ENCODE peak calls at places on chromosome 20, in four cellular contexts. P is fibroblast of the aortic adventitia, O is GM13977, J is endothelial cell. H is an unnamed sample.

GRCh38 chr20:4795394-4795793 is 73.7 kb downstream of the PRND start:
- DNase-seq in P (peak), O (peak), J (no peak), H (no peak)

GRCh38 chr20:63744574-63745423 is 5.2 kb downstream of the SLC2A4RG start:
- DNase-seq in J (no peak), P (no peak), O (peak), H (no peak)

GRCh38 chr20:910840-911770 is 5.0 kb downstream of the ANGPT4 start:
- DNase-seq in J (no peak), P (peak), O (no peak), H (no peak)

GRCh38 chr20:37741560-37741959 is 47.7 kb downstream of the CTNNBL1 start:
- DNase-seq in O (no peak), P (no peak), J (no peak), H (no peak)

GRCh38 chr20:44911264-44911921 is 1.5 kb downstream of the PABPC1L start:
- DNase-seq in P (peak), J (peak), O (peak), H (peak)

GRCh38 chr20:20710847-20711315 is 1.6 kb downstream of the RALGAPA2 start:
- DNase-seq in O (peak), P (no peak), J (no peak), H (no peak)

GRCh38 chr20:35039146-35039545 is 53.5 kb downstream of the TRPC4AP start:
- DNase-seq in O (no peak), J (no peak), P (no peak), H (no peak)

GRCh38 chr20:19973920-19974620 is 43.1 kb upstream of the NAA20 start:
- DNase-seq in J (no peak), P (peak), O (no peak), H (no peak)

GRCh38 chr20:6185268-6185667 is 62.4 kb upstream of the FERMT1 start:
- DNase-seq in O (no peak), J (no peak), P (no peak), H (no peak)

GRCh38 chr20:18190466-18191233 is 53.0 kb downstream of the KAT14 start:
- DNase-seq in O (no peak), J (no peak), P (no peak), H (no peak)

GRCh38 chr20:13183005-13183404 is 38.1 kb upstream of the ISM1 start:
- DNase-seq in O (no peak), P (no peak), J (no peak), H (no peak)

GRCh38 chr20:14064921-14065320 is 69.6 kb downstream of the MACROD2 start:
- DNase-seq in P (no peak), O (no peak), J (no peak), H (no peak)

GRCh38 chr20:46998497-46999190 is 104.0 kb downstream of the EYA2 start:
- DNase-seq in P (no peak), O (no peak), J (no peak), H (no peak)

GRCh38 chr20:63006611-63007471 is at the start of gene BHLHE23:
- DNase-seq in P (no peak), J (no peak), O (peak), H (no peak)

GRCh38 chr20:62136283-62137091 is 6.7 kb downstream of the PSMA7 start:
- DNase-seq in J (peak), O (peak), P (peak), H (peak)

GRCh38 chr20:36145877-36146707 is 8.4 kb upstream of the EPB41L1 start:
- DNase-seq in O (no peak), J (no peak), P (peak), H (no peak)

GRCh38 chr20:37393863-37394542 is 48.1 kb downstream of the SRC start:
- DNase-seq in P (no peak), O (no peak), J (no peak), H (no peak)

GRCh38 chr20:47792021-47792618 is 6.8 kb upstream of the SULF2 start:
- DNase-seq in O (no peak), P (peak), J (no peak), H (no peak)

GRCh38 chr20:63091901-63092659 is 85.3 kb upstream of the BHLHE23 start:
- DNase-seq in P (no peak), J (no peak), O (no peak), H (no peak)

GRCh38 chr20:47389867-47390347 is 33.4 kb upstream of the ZMYND8 start:
- DNase-seq in J (no peak), O (no peak), P (peak), H (no peak)

GRCh38 chr20:51985013-51985415 is 182.7 kb upstream of the SALL4 start:
- DNase-seq in P (peak), J (no peak), O (no peak), H (no peak)

GRCh38 chr20:830011-830521 is 3.4 kb upstream of the FAM110A start:
- DNase-seq in J (no peak), O (no peak), P (peak), H (no peak)

GRCh38 chr20:20630551-20630950 is 81.9 kb downstream of the RALGAPA2 start:
- DNase-seq in J (no peak), P (no peak), O (no peak), H (no peak)

DNA sequence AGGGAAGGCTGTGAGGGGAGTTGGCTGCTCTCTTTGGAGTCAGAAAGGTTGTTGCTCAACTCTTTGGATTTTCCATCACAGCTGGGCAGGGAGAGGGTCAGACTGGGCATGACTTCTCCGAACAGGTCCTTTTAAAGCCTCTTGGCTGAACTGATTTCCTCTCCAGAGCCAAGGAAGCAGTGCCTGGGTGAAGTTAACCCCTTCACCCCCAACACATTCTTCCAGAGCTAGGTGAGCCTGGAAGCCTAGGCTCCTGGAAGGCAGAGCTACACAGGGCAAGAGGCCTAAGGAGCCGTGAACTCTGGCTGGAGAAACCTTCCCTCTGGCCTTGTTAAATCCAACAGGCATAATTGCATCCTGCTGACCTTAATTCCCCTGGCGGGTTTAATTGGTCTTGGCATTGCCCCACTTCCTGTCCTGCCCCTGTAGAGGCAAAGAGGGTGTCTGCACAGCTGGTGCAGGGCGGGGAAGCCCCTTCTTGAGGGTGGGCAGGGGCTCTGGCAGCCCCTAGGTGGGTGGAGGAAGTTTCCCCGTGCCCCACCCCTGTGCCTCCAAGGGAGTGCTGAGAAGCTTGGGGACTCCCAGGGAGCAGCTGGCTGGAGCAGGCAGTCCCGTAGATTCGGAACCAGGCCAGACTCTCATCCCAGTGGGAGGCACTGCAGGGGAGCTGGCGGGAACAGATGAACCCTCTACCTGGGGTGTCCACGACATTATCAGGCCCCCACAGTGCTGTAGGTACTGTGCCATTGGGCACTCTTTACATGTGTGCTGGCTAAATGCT is 3.6 kb upstream of the MYLK2 start:
- DNase-seq in O (no peak), P (peak), J (no peak), H (no peak)
- TF ChIP-seq CTCF in O (no peak), P (no peak), J (no peak), H (no peak)

GRCh38 chr20:53319716-53320115 is 273.9 kb downstream of the ZNF217 start:
- DNase-seq in O (no peak), J (no peak), P (no peak), H (no peak)

GRCh38 chr20:53322651-53323050 is 271.0 kb downstream of the ZNF217 start:
- DNase-seq in P (no peak), J (no peak), O (no peak), H (no peak)

GRCh38 chr20:53321596-53321995 is 272.0 kb downstream of the ZNF217 start:
- DNase-seq in J (no peak), P (no peak), O (no peak), H (no peak)

GRCh38 chr20:53316221-53316937 is 277.3 kb downstream of the ZNF217 start:
- DNase-seq in O (no peak), P (no peak), J (no peak), H (no peak)

DNA sequence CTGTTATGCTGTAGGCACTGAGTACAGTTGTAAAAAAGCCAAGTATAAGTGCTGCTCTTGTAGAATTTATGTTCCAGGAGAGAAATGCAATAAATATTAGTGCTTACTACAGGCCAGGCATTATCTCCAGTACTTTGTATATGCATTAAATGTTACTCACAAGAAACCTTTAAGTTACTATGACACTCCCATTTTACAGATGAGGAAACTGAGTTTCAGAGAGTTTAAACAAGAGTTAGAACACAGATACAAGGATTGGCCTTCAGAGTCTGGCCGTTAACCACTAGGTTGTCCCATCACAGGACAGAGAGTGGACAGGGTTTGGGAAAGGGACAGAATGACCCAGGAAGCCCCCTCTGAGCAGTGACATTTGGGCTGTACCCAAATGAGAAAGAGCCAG is 274.4 kb downstream of the ZNF217 start:
- DNase-seq in J (no peak), P (no peak), O (no peak), H (no peak)
- TF ChIP-seq CTCF in J (no peak), P (no peak), O (no peak), H (no peak)

GRCh38 chr20:43564993-43565757 is 6.3 kb downstream of the SGK2 start:
- DNase-seq in P (no peak), O (no peak), J (no peak), H (no peak)
- TF ChIP-seq CTCF in P (no peak), O (no peak), J (no peak), H (no peak)

DNA sequence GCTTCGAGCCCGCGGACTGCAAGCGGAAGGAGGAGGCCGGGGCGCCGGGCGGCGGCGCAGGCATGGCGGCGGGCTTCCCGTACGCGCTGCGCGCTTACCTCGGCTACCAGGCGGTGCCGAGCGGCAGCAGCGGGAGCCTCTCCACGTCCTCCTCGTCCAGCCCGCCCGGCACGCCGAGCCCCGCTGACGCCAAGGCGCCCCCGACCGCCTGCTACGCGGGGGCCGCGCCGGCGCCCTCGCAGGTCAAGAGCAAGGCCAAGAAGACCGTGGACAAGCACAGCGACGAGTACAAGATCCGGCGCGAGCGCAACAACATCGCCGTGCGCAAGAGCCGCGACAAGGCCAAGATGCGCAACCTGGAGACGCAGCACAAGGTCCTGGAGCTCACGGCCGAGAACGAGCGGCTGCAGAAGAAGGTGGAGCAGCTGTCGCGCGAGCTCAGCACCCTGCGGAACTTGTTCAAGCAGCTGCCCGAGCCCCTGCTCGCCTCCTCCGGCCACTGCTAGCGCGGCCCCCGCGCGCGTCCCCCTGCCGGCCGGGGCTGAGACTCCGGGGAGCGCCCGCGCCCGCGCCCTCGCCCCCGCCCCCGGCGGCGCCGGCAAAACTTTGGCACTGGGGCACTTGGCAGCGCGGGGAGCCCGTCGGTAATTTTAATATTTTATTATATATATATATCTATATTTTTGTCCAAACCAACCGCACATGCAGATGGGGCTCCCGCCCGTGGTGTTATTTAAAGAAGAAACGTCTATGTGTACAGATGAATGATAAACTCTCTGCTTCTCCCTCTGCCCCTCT is 1.1 kb downstream of the CEBPB start:
- DNase-seq in O (peak), J (peak), P (peak), H (peak)
- TF ChIP-seq CTCF in O (peak), J (peak), P (peak), H (peak)

DNA sequence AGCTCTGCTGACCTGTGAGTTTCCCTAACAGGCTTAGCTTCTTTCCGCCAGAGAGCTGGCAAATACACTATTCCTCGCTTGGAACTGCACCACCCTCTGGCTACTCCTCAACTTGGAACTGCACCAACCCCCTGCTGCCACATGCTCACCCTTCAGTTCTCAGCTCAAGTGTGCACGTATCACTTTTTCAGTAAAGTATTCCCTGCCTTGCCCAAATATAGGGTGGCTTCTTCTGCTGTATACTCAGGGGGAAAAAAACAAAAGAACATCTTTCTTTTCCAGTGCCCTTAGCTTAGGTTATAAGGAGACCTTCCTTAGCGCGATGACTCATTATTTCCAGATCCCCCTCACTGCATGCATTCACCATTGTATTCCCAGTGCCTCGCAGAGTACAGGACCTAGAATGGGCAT is 21.2 kb downstream of the GNAS-AS1 start:
- DNase-seq in P (peak), J (no peak), O (no peak), H (no peak)
- TF ChIP-seq CTCF in P (no peak), J (no peak), O (no peak), H (no peak)

DNA sequence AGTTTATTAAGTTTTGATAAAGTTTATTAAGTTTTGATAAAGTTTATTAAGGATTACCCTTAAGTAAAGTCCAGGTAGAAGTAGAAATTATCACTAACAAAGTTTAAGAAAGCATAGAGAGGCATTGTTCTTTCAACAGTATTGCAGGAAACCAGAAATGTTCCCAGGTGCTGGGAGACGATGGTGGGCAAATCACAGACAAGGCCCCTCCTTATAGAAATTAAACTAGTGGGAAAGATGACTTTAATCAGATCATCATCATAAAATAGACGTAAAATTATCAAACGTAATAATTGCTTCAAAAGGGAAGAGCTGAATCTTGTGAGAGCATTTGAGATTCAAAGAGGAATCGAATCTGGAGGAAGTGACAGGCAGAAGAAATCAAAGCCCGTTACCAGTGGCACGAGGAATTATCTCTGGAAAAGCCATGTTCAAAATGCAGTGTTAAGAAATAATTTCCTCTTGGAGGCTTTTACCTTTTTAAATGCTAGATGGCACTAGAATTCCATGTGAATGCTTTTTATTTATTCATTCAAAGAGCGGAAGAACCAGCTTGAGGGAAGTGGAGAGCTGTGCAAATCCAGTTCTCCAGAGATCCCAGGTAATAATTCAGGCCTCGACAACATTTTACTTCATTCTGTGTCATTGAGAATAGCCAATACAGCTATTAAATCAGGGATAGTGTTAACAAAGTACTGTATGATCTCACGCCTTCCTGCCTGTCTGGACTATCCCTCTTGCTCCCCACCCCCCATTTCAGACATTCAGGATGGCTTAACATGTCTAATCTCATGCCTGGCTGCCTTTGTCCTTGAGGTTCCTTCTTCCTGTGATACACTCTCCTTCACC is 1.0 kb upstream of the APMAP start:
- DNase-seq in J (no peak), O (no peak), P (peak), H (no peak)
- TF ChIP-seq CTCF in J (no peak), O (peak), P (peak), H (no peak)

GRCh38 chr20:53778041-53778516 is 184.4 kb upstream of the ZNF217 start:
- DNase-seq in O (no peak), J (no peak), P (no peak), H (no peak)

GRCh38 chr20:53776858-53777257 is 183.2 kb upstream of the ZNF217 start:
- DNase-seq in J (no peak), P (no peak), O (no peak), H (no peak)

GRCh38 chr20:53778736-53779135 is 185.1 kb upstream of the ZNF217 start:
- DNase-seq in J (no peak), O (no peak), P (no peak), H (no peak)

GRCh38 chr20:53773792-53774371 is 180.2 kb upstream of the ZNF217 start:
- DNase-seq in P (peak), J (no peak), O (no peak), H (no peak)

GRCh38 chr20:53774487-53775203 is 181.0 kb upstream of the ZNF217 start:
- DNase-seq in O (no peak), J (no peak), P (peak), H (no peak)
- TF ChIP-seq CTCF in O (no peak), J (no peak), P (no peak), H (no peak)